ENCODE peak calls at places on chromosomes 2 and 18, in seven cellular contexts. Z is sigmoid colon; A is cardiac fibroblast; N is astrocyte of the spinal cord; B is endothelial cell; I is NB4; X is CD4-positive, alpha-beta T cell. V is an unnamed sample.

GRCh38 chr2:158806941-158807340 is 11.8 kb downstream of the DAPL1 start:
- DNase-seq in Z (no peak), A (no peak), N (no peak), B (no peak), I (no peak), X (no peak), V (no peak)

GRCh38 chr2:189959450-189959849 is 103.1 kb downstream of the MSTN start:
- DNase-seq in Z (no peak), A (no peak), N (no peak), B (no peak), I (no peak), X (no peak), V (no peak)

GRCh38 chr2:181140414-181140813 is 160.0 kb downstream of the UBE2E3 start:
- DNase-seq in Z (no peak), A (peak), N (peak), B (no peak), I (peak), X (no peak), V (no peak)

GRCh38 chr18:51212606-51213005 is 15.1 kb upstream of the MEX3C start:
- DNase-seq in Z (no peak), A (no peak), N (no peak), B (no peak), I (no peak), X (no peak), V (no peak)

GRCh38 chr18:54931152-54931551 is 28.1 kb downstream of the CCDC68 start:
- DNase-seq in Z (no peak), A (no peak), N (no peak), B (no peak), I (no peak), X (no peak), V (no peak)

GRCh38 chr2:205563646-205564045 is 118.7 kb upstream of the NRP2 start:
- DNase-seq in Z (no peak), A (peak), N (no peak), B (peak), I (peak), X (no peak), V (no peak)

GRCh38 chr2:223598994-223599645 is 3.0 kb downstream of the SCG2 start:
- DNase-seq in Z (no peak), A (peak), N (peak), B (no peak), I (no peak), X (no peak), V (no peak)

GRCh38 chr18:12857991-12858544 is 26.0 kb downstream of the PTPN2 start:
- DNase-seq in Z (no peak), A (no peak), N (no peak), B (no peak), I (no peak), X (no peak), V (no peak)

GRCh38 chr2:39508243-39508642 is 71.2 kb upstream of the MAP4K3 start:
- DNase-seq in Z (no peak), A (no peak), N (peak), B (no peak), I (no peak), X (no peak), V (no peak)

GRCh38 chr2:120305296-120305695 is 40.6 kb upstream of the INHBB start:
- DNase-seq in Z (no peak), A (peak), N (no peak), B (peak), I (peak), X (no peak), V (no peak)

GRCh38 chr2:46376586-46377286 is 79.5 kb downstream of the EPAS1 start:
- DNase-seq in Z (no peak), A (no peak), N (no peak), B (no peak), I (no peak), X (no peak), V (no peak)

GRCh38 chr2:71457959-71458322 is 4.6 kb downstream of the DYSF start:
- DNase-seq in Z (no peak), A (no peak), N (no peak), B (no peak), I (no peak), X (no peak), V (no peak)

GRCh38 chr18:57073516-57074187 is 73.2 kb upstream of the BOD1L2 start:
- DNase-seq in Z (no peak), A (no peak), N (no peak), B (no peak), I (peak), X (no peak), V (no peak)

GRCh38 chr2:37344453-37345361 is at the start of gene QPCT:
- DNase-seq in Z (peak), A (no peak), N (peak), B (peak), I (peak), X (peak), V (no peak)

GRCh38 chr2:203579131-203579643 is 44.1 kb upstream of the RAPH1 start:
- DNase-seq in Z (no peak), A (peak), N (peak), B (no peak), I (no peak), X (no peak), V (no peak)

GRCh38 chr2:241099246-241099645 is 2.8 kb downstream of the MTERF4 start:
- DNase-seq in Z (no peak), A (no peak), N (no peak), B (no peak), I (no peak), X (no peak), V (no peak)

GRCh38 chr2:130251520-130251864 is 53.3 kb upstream of the TUBA3E start:
- DNase-seq in Z (no peak), A (no peak), N (no peak), B (no peak), I (no peak), X (no peak), V (no peak)

GRCh38 chr18:29160123-29160522 is 983.2 kb upstream of the CDH2 start:
- DNase-seq in Z (no peak), A (no peak), N (no peak), B (no peak), I (no peak), X (no peak), V (no peak)

GRCh38 chr2:127891806-127892205 is 6.0 kb upstream of the AMMECR1L start:
- DNase-seq in Z (no peak), A (peak), N (no peak), B (no peak), I (no peak), X (no peak), V (no peak)

GRCh38 chr2:233404227-233404626 is 49.9 kb downstream of the DGKD start:
- DNase-seq in Z (no peak), A (peak), N (peak), B (peak), I (peak), X (peak), V (no peak)

GRCh38 chr2:106581755-106582430 is 94.7 kb downstream of the CD8B2 start:
- DNase-seq in Z (peak), A (peak), N (peak), B (peak), I (peak), X (peak), V (peak)

GRCh38 chr2:42964444-42965081 is 172.2 kb upstream of the HAAO start:
- DNase-seq in Z (peak), A (peak), N (peak), B (no peak), I (peak), X (no peak), V (no peak)

GRCh38 chr2:8006626-8007025 is 675.2 kb upstream of the ID2 start:
- DNase-seq in Z (no peak), A (no peak), N (no peak), B (no peak), I (no peak), X (no peak), V (no peak)

GRCh38 chr18:74652392-74652988 is 54.8 kb downstream of the ZNF407 start:
- DNase-seq in Z (no peak), A (peak), N (peak), B (no peak), I (peak), X (no peak), V (no peak)

DNA sequence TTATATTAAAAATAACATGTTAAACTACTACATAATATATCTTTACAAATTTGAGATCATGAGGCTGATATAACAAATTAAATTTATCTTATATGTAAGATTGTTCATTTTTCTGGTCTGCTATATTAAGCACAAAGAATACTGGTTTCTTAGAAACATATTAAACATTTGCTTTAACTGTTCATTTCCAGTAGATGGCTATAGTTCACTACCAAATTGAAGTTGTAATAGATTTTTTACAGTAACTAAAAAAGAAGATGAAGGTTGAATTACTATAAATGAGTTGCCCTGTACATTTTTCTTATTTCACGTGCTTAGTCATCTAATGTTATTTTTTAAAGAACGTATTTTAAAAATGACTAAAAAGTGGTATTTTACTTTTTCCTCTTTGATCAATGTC is 57.0 kb downstream of the ZNF407 start:
- DNase-seq in Z (no peak), A (peak), N (peak), B (no peak), I (peak), X (no peak), V (no peak)
- TF ChIP-seq CTCF in Z (no peak), A (no peak), N (no peak), B (no peak), I (no peak), X (no peak), V (no peak)

DNA sequence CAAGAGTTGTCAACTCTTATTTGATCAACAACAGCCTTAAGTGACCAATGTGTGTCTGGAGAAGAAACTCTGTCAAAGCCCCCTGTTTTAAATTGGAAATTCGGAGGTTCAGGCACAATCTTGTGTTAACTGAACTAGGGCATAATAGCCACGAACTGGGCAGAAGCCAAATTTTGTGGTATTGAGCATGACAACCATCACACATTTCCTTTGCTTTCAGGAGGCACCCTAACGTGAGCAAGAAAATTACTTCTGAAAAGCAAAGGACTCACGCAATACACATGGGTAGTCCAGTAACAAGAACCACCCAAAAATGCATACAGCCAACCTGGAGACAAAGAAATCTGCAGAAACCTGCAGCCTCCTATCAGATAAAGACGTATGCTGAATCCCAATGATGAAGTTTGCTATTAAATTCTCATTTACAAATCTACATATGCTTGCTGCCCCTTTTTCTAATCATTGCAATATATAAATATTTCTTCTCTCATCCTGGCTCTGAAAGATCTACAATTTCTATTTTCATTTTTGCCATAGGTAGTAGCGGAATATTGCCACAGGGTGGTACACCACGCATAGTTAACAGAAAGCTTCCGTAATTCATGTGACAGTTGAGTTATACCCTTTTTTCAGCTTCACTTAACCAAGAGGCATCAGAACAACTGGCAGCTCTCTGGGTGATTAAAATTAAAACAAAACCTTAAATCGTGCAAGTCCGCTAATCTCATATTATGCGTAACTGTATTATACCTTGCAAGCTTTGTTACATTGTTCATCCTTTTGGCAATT is 495.8 kb downstream of the NRXN1 start:
- DNase-seq in Z (no peak), A (peak), N (peak), B (peak), I (peak), X (no peak), V (no peak)
- TF ChIP-seq CTCF in Z (peak), A (peak), N (peak), B (peak), I (peak), X (no peak), V (no peak)

DNA sequence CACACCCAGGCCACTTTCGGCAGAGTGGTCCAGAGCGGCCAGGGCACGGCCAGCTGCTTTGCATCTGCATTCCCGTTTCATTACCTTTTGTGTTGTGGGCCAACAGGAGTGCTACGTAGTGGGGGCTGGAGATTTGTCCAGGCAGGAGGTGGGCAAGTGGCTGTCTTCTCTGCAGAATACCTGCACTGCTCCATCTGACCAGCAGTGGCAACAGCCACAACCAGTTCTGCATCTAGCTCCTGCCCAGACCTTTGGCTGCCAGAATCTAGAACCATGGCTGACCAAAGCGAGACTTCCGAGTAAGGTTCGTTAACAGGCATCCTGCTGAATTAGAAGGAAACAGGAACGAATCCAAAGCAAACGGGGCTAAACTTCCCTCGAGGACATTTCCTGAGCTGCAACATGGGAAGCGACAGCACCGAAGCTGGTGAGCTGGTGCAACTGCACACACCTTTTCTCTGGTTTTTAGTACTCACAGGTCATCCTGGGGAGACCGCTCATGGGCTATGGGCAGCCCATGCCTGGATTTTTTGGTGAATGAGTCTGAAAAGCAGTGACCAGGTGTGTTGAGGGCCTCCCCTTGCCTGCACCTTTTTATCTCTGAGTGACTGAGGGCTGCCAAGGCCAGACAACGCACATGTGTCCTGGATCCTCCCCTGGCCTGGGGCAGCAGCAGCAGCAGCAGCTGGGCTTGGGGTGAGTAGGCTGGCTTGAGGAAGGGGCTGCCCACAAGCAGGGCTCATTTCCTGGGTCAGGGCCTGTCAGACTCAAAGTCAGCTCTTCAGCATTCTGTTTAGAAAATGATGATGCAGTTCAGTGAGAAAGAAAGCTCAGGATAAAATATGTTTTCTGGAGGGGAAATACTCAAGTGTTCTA is 10.6 kb downstream of the GDF7 start:
- DNase-seq in Z (no peak), A (no peak), N (no peak), B (peak), I (no peak), X (no peak), V (no peak)
- TF ChIP-seq CTCF in Z (no peak), A (no peak), N (peak), B (peak), I (no peak), X (no peak), V (no peak)

GRCh38 chr2:99154643-99155536 is at the start of the genes LIPT1 and TSGA10:
- DNase-seq in Z (peak), A (peak), N (peak), B (peak), I (peak), X (peak), V (peak)
- TF ChIP-seq CTCF in Z (no peak), A (no peak), N (peak), B (no peak), I (peak), X (no peak), V (no peak)

DNA sequence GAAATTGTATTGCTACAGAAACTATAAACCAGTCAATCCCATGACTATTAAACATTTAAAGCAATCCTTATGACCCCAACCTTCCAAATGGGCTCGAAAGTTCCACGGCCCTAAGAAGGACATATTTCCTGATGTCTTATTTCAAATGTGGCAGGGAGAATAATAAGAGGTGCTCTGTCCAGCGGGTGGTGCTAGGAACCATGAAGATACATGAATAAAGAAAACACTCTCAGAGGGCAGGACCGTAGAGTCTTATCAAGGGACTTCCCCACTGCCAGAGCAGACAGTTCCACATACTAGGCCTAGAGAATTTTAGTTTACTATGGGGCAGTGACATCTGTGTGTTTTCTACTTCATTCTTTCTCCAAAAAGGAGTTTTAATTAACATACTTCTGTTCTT is 187.1 kb upstream of the PIK3C3 start:
- DNase-seq in Z (no peak), A (peak), N (peak), B (peak), I (peak), X (no peak), V (no peak)
- TF ChIP-seq CTCF in Z (no peak), A (peak), N (peak), B (no peak), I (no peak), X (no peak), V (no peak)

GRCh38 chr18:45850021-45850420 is 24.5 kb downstream of the SIGLEC15 start:
- DNase-seq in Z (no peak), A (no peak), N (no peak), B (no peak), I (no peak), X (no peak), V (no peak)
- TF ChIP-seq CTCF in Z (no peak), A (peak), N (peak), B (no peak), I (no peak), X (no peak), V (no peak)

GRCh38 chr2:122927217-122927616 is 1097.9 kb upstream of the CNTNAP5 start:
- DNase-seq in Z (no peak), A (peak), N (no peak), B (no peak), I (no peak), X (no peak), V (no peak)

GRCh38 chr2:122927710-122928249 is 1097.3 kb upstream of the CNTNAP5 start:
- DNase-seq in Z (no peak), A (no peak), N (no peak), B (no peak), I (no peak), X (no peak), V (no peak)

DNA sequence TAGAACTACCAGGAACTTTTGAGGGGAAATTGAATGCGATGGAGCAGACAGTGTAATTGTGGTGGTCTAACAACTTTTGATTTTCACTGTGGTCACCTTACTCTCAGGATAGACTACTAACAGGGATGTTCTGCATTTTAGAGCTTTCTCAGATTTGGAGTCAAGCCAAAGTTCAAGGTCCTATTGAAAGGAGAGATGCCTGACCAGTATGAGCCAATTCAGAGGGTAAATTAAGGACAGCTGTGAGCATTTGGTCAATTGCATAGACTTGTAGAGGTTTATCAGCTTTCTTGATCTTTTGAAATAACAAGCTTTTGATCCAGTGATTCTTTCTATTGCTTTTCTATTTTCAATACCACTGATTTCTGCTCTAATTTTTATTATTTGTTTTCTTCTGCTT is 1095.7 kb upstream of the CNTNAP5 start:
- DNase-seq in Z (no peak), A (no peak), N (no peak), B (no peak), I (no peak), X (no peak), V (no peak)
- TF ChIP-seq CTCF in Z (no peak), A (no peak), N (no peak), B (no peak), I (no peak), X (no peak), V (no peak)

DNA sequence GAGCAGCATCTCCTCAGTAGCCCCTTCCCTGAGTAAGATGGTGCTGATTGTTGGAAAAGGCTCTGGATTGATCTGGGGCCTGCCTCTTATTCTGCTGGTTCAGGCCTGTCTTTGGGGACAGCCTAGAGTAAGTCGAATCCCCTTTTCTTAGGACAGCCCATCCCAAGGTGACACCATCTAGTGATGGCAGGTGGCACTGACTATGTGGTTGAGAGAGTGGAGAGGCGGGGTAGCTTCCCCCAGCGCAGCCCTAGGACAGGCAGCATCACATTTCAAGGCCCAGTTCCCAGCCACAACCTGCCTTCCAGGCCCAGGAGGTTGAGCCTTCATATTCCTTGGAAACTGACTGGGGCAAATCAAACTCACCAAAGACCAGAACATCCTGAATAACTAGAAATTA is 69.1 kb upstream of the B3GNT7 start:
- DNase-seq in Z (no peak), A (no peak), N (no peak), B (no peak), I (no peak), X (no peak), V (no peak)
- TF ChIP-seq CTCF in Z (no peak), A (no peak), N (no peak), B (no peak), I (no peak), X (no peak), V (no peak)

GRCh38 chr2:104078431-104079157 is 775.3 kb upstream of the POU3F3 start:
- DNase-seq in Z (no peak), A (no peak), N (no peak), B (no peak), I (no peak), X (no peak), V (no peak)
- TF ChIP-seq CTCF in Z (no peak), A (no peak), N (no peak), B (no peak), I (no peak), X (no peak), V (no peak)

DNA sequence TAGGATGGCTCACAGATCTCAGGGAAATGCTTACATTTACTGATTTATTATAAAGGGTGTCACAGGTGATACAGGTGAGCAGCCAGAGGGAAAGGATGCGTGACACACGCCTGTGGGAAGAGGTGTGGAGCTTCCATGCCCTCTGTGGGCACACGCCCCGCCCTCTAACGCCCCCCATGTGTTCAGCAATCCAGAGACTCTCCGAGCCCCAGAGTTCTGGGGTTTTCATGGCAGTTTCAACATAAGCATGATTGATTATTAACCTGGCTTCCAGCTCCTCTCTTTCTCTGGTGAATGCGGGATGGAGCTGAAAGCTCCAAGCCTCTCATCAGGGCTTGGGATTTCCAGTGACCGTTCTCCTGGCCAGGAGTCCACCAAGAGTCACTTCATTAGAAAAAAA is 34.3 kb upstream of the ODC1 start:
- DNase-seq in Z (peak), A (no peak), N (no peak), B (no peak), I (no peak), X (no peak), V (no peak)
- TF ChIP-seq CTCF in Z (no peak), A (no peak), N (no peak), B (no peak), I (no peak), X (no peak), V (no peak)